ENCODE peak calls at places on chromosomes 3 and 15, in four cellular contexts. W is heart left ventricle, L is choroid plexus epithelial cell, H is LNCaP clone FGC. A is an unnamed sample.

GRCh38 chr3:169498336-169498735 is 165.2 kb downstream of the MECOM start:
- DNase-seq in H (no peak), L (peak), W (no peak), A (no peak)

GRCh38 chr3:97821413-97821809 is 400 bp upstream of the CRYBG3 start:
- DNase-seq in W (peak), L (peak), H (no peak), A (peak)

GRCh38 chr3:11236588-11237461 is 35.4 kb upstream of the ATG7 start:
- DNase-seq in H (peak), W (peak), L (peak), A (peak)

GRCh38 chr15:69311319-69311721 is 12.6 kb downstream of the PAQR5 start:
- DNase-seq in L (peak), W (no peak), H (no peak), A (peak)

GRCh38 chr15:50231761-50232160 is 33.8 kb downstream of the HDC start:
- DNase-seq in L (no peak), H (no peak), W (no peak), A (no peak)

GRCh38 chr3:156359337-156359736 is 195.6 kb downstream of the SSR3 start:
- DNase-seq in H (no peak), L (no peak), W (no peak), A (no peak)

GRCh38 chr15:43514241-43515057 is 3.0 kb upstream of the MAP1A start:
- DNase-seq in H (no peak), L (peak), W (peak), A (peak)

GRCh38 chr3:60469481-60469880 is 781.8 kb downstream of the FHIT start:
- DNase-seq in L (no peak), H (no peak), W (no peak), A (no peak)

GRCh38 chr3:166444756-166445155 is 607.5 kb upstream of the BCHE start:
- DNase-seq in L (no peak), W (no peak), H (no peak), A (no peak)

GRCh38 chr15:85993116-85993515 is 86.6 kb upstream of the AGBL1 start:
- DNase-seq in L (no peak), H (no peak), W (no peak), A (no peak)

GRCh38 chr3:159130108-159130507 is 328.3 kb downstream of the MFSD1 start:
- DNase-seq in W (no peak), L (peak), H (no peak), A (peak)
- TF ChIP-seq CTCF in W (peak), L (peak), H (peak), A (peak)

GRCh38 chr3:49173792-49174170 is 2.4 kb downstream of the KLHDC8B start:
- DNase-seq in L (peak), H (no peak), W (peak), A (no peak)
- H3K4me3 ChIP-seq in L (no peak), H (no peak), W (peak), A (no peak)

DNA sequence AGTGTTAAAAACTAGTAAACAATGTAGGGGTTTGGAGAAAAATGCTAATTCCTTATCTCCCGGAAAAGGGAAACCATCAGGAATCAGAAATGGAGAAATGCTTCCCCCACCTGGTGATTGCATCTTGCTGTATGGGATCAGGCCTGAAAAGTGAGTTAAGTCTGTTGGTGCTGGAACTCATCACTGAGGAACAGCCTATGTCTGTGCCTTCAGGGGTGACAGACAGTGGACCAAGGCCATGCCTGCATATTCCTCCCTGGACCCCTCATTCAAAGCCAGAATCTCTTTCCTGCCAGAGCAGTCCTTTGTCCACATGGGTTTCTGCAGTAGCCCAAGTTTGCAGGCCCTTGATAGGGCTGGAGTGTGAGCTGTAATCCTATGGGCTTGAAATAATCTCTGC is 160.8 kb upstream of the CTDSPL start:
- DNase-seq in H (peak), L (peak), W (no peak), A (peak)
- TF ChIP-seq CTCF in H (peak), L (peak), W (peak), A (peak)

DNA sequence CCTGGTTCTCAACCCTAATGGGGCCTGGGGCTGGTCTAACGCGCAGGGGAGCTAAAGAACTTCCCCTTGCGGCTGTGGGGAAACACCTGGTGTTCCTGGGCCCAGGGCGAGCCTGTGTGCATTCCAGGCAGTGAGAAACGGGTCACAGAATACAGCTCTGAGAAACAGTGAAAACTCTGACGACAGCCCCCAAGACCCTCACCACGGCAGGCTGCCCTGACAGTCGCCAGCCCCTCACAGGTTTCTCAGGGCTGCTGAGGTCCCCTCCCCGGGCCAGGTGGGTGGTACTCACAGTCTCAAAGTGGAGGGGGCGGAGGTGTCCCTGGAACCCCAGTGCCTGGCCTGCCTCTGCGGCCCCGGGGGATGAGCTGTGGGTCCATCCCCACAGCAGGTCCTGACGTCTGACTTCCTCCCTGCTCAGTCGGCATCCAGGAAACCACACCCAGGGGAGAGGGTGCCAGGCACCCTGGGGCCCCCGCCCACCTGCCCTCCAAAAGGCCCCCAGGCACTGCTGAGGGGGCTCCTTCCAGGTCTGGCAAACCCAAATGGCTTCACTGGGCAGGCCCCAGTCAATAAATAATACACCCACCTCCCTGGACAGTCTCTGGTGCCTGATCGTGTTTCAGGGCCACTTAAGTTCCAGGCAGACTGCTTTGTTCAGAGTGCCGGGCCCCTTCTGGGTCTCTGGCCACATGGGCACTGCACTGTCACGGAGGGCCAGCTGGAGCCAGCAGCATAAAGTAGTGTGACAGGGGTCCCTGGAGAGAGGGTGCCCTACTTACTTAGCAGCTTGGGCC is 57.7 kb downstream of the IQSEC1 start:
- DNase-seq in H (no peak), L (no peak), W (no peak), A (no peak)
- H3K4me3 ChIP-seq in H (no peak), L (no peak), W (peak), A (no peak)

DNA sequence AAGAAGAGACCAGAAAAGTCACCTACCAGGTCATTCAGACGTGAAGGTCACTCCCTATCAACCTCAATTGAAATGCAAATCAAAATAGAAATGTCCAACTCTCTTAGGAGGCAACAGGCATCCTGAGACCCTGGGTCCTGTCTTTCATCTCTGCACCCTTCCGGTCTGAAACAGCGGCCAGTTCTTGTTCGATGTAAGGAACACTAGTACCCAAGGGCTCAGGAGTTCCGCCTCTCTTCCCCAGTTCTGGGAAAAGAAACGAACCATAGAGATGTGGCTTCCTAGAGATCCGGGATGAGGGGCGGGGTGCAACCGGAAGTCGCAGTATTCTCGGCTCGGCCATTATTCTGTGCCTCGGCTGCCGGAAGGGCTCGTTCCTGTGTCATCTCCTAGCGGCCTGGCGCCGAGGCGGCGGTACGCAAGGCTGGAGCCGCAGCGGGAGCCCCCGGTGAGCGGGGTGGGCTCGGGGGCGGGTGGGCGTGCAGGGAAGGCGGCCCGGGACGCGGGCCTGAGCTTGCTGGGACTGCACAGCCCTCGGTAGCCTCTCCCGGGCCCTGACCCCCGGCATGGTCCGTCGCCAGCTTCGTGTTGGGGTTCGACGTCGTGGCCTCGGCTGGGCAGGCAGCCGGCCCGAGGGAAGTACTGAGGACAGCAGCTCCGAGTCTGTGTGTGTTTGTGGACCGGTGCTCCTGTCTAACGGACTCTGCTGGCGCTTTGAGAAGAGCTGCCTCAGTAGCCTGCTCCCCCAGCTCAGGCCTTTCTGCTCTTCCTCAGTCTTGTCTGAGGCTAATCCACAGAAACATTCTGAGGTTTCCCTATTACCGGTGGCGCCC is at the start of gene ZNF197:
- DNase-seq in H (peak), W (peak), L (peak), A (peak)
- TF ChIP-seq CTCF in H (no peak), W (peak), L (peak), A (no peak)

GRCh38 chr15:99487337-99487730 is 78.5 kb upstream of the MEF2A start:
- DNase-seq in W (no peak), H (no peak), L (no peak), A (no peak)

GRCh38 chr15:99482993-99483392 is 82.8 kb upstream of the MEF2A start:
- DNase-seq in L (no peak), W (no peak), H (no peak), A (no peak)

GRCh38 chr15:99486371-99487336 is 79.1 kb upstream of the MEF2A start:
- DNase-seq in L (no peak), W (peak), H (no peak), A (peak)

GRCh38 chr15:99485153-99485947 is 80.4 kb upstream of the MEF2A start:
- DNase-seq in W (no peak), H (no peak), L (no peak), A (no peak)

GRCh38 chr15:99485992-99486370 is 79.8 kb upstream of the MEF2A start:
- DNase-seq in L (no peak), H (no peak), W (no peak), A (no peak)
- H3K4me3 ChIP-seq in L (peak), H (no peak), W (peak), A (peak)

GRCh38 chr15:60076055-60076454 is 71.9 kb downstream of the FOXB1 start:
- DNase-seq in W (no peak), H (no peak), L (no peak), A (no peak)

GRCh38 chr15:60077581-60078359 is 73.7 kb downstream of the FOXB1 start:
- DNase-seq in H (no peak), W (no peak), L (no peak), A (no peak)

GRCh38 chr15:60081976-60082375 is 77.9 kb downstream of the FOXB1 start:
- DNase-seq in W (no peak), L (no peak), H (no peak), A (no peak)

GRCh38 chr15:60076582-60077263 is 72.6 kb downstream of the FOXB1 start:
- DNase-seq in W (no peak), L (no peak), H (no peak), A (no peak)

DNA sequence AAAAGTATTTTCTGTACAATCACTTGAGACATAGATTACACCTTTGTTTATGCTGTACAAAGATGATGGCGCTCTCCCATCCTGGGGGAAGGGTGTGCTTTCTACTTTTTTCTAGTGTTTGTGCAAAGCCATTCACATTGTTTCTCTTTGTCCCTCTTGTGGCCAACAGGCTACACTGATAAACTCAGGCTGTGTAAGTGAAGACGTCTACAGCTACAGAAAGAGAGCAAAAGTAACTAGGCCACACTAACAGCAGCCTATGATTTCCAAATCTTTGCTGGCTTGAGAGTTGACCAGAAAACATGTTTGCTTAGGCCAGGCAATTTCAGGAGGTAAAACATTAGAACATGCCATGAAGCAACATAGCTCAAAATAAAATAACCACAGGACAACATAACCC is 75.1 kb downstream of the FOXB1 start:
- DNase-seq in H (no peak), W (no peak), L (peak), A (no peak)
- TF ChIP-seq CTCF in H (peak), W (no peak), L (peak), A (peak)

GRCh38 chr3:148600902-148601765 is 96.6 kb upstream of the AGTR1 start:
- DNase-seq in H (no peak), W (no peak), L (no peak), A (no peak)

GRCh38 chr3:148601766-148602685 is 95.7 kb upstream of the AGTR1 start:
- DNase-seq in L (peak), H (peak), W (no peak), A (peak)

GRCh38 chr3:148605551-148605950 is 92.2 kb upstream of the AGTR1 start:
- DNase-seq in L (no peak), W (no peak), H (no peak), A (peak)

GRCh38 chr3:148606979-148607378 is 90.7 kb upstream of the AGTR1 start:
- DNase-seq in L (peak), W (no peak), H (no peak), A (peak)

GRCh38 chr3:148604270-148605085 is 93.2 kb upstream of the AGTR1 start:
- DNase-seq in L (peak), W (no peak), H (no peak), A (peak)
- H3K4me3 ChIP-seq in L (no peak), W (no peak), H (no peak), A (peak)

GRCh38 chr15:90545095-90545494 is 15.4 kb downstream of the CRTC3 start:
- DNase-seq in H (no peak), L (no peak), W (no peak), A (peak)
- TF ChIP-seq CTCF in H (no peak), L (peak), W (no peak), A (peak)

A was measured in fibroblast of mammary gland.